ENCODE peak calls at places on chromosomes 13 and 19, in six cellular contexts. R, P, D, N, H and S are unnamed samples.

GRCh38 chr19:29815231-29815630 is 3.4 kb downstream of the CCNE1 start:
- DNase-seq in N (no peak), R (no peak), P (no peak), D (peak), H (no peak), S (no peak)

GRCh38 chr13:37070145-37070695 is 10.7 kb upstream of the SUPT20H start:
- DNase-seq in D (no peak), R (no peak), H (no peak), N (no peak), P (no peak), S (no peak)

GRCh38 chr13:110470272-110471009 is 91.1 kb downstream of the RAB20 start:
- DNase-seq in D (no peak), N (no peak), R (no peak), H (peak), P (peak), S (no peak)

GRCh38 chr13:57409121-57409520 is 222.4 kb upstream of the PCDH17 start:
- DNase-seq in P (no peak), N (no peak), R (peak), H (peak), D (no peak), S (no peak)

GRCh38 chr13:111216166-111216960 is 101.3 kb downstream of the ARHGEF7 start:
- DNase-seq in R (peak), D (peak), N (no peak), H (no peak), P (no peak), S (peak)

GRCh38 chr13:98846521-98846920 is 94.0 kb upstream of the SLC15A1 start:
- DNase-seq in H (no peak), R (no peak), D (no peak), P (no peak), N (no peak), S (no peak)

GRCh38 chr19:51123381-51124186 is 1.1 kb upstream of the SIGLEC9 start:
- DNase-seq in R (no peak), H (no peak), P (peak), N (peak), D (peak), S (no peak)

GRCh38 chr13:67095621-67096020 is 134.5 kb downstream of the PCDH9 start:
- DNase-seq in H (no peak), R (no peak), N (no peak), P (no peak), D (no peak), S (no peak)

GRCh38 chr19:10335149-10336053 is 2.1 kb upstream of the RAVER1 start:
- DNase-seq in D (no peak), R (peak), P (no peak), H (no peak), N (no peak), S (peak)

GRCh38 chr19:41327076-41327475 is 17.1 kb downstream of the CCDC97 start:
- DNase-seq in N (no peak), P (no peak), H (no peak), D (peak), R (no peak), S (no peak)

GRCh38 chr19:3665681-3666544 is 34.4 kb downstream of the PIP5K1C start:
- DNase-seq in D (peak), P (peak), N (no peak), H (no peak), R (peak), S (peak)

GRCh38 chr13:80361298-80361697 is 20.4 kb upstream of the SPRY2 start:
- DNase-seq in N (no peak), P (no peak), D (no peak), R (no peak), H (no peak), S (no peak)

GRCh38 chr13:53151692-53152421 is 123.2 kb downstream of the OLFM4 start:
- DNase-seq in H (peak), D (peak), P (peak), R (peak), N (no peak), S (peak)

GRCh38 chr19:10557603-10558197 is 8.1 kb downstream of the KRI1 start:
- DNase-seq in R (no peak), N (no peak), H (no peak), D (no peak), P (no peak), S (no peak)

GRCh38 chr13:26460652-26461051 is 96.8 kb upstream of the WASF3 start:
- DNase-seq in H (no peak), D (no peak), P (peak), R (no peak), N (no peak), S (no peak)

GRCh38 chr19:28027116-28027515 is 1185.8 kb downstream of the UQCRFS1 start:
- DNase-seq in D (no peak), H (no peak), P (no peak), R (no peak), N (no peak), S (no peak)

GRCh38 chr19:7230826-7231225 is 63.4 kb downstream of the INSR start:
- DNase-seq in N (peak), D (no peak), H (peak), R (no peak), P (peak), S (no peak)

GRCh38 chr19:34317311-34317927 is 47.6 kb upstream of the GPI start:
- DNase-seq in R (no peak), P (no peak), D (peak), H (no peak), N (no peak), S (no peak)

GRCh38 chr13:98443329-98443728 is 133.6 kb downstream of the STK24 start:
- DNase-seq in R (no peak), N (no peak), H (no peak), D (no peak), P (no peak), S (no peak)

GRCh38 chr19:4802711-4803110 is 11.2 kb downstream of the FEM1A start:
- DNase-seq in R (no peak), H (no peak), N (no peak), P (no peak), D (no peak), S (no peak)

GRCh38 chr13:105611424-105611823 is 924.0 kb downstream of the EFNB2 start:
- DNase-seq in P (no peak), D (no peak), R (peak), H (no peak), N (no peak), S (no peak)

GRCh38 chr19:15184776-15185175 is 16.0 kb downstream of the NOTCH3 start:
- DNase-seq in H (no peak), P (no peak), D (no peak), R (no peak), N (no peak), S (no peak)

GRCh38 chr19:47545061-47545948 is 27.6 kb downstream of the ZNF541 start:
- DNase-seq in N (no peak), D (no peak), R (peak), H (no peak), P (no peak), S (peak)

GRCh38 chr13:71015021-71015420 is 852.0 kb downstream of the DACH1 start:
- DNase-seq in N (no peak), H (no peak), P (no peak), R (no peak), D (no peak), S (no peak)

GRCh38 chr19:4108767-4109625 is 14.9 kb downstream of the MAP2K2 start:
- DNase-seq in R (no peak), D (peak), H (no peak), N (no peak), P (no peak), S (no peak)